ENCODE peak calls at places on chromosomes 11 and 22, in five cellular contexts. One of them, this sample, is unnamed.

GRCh38 chr11:118415739-118416068 is 14.3 kb downstream of the ATP5MG start:
- DNase-seq in HEK293T: peak; percentile 8
- DNase-seq in stimulated activated effector memory CD8-positive, alpha-beta T cell treated with anti-CD3 and anti-CD28 coated beads, Interleukin-12 subunit alpha, Interleukin-12 subunit beta, amount 100 ng/mL, for 72 hours: no peak
- DNase-seq in LoVo: peak; percentile 25
- DNase-seq in PC-3: peak; percentile 97
- DNase-seq in this sample: peak; percentile 85

GRCh38 chr22:41311487-41311886 is 10.2 kb downstream of the ZC3H7B start:
- DNase-seq in stimulated activated effector memory CD8-positive, alpha-beta T cell treated with anti-CD3 and anti-CD28 coated beads, Interleukin-12 subunit alpha, Interleukin-12 subunit beta, amount 100 ng/mL, for 72 hours: no peak
- DNase-seq in HEK293T: no peak
- DNase-seq in LoVo: no peak
- DNase-seq in PC-3: no peak
- DNase-seq in this sample: no peak

GRCh38 chr11:63769044-63769718 is 606 bp upstream of the ZFTA start:
- DNase-seq in PC-3: peak; percentile 46
- DNase-seq in HEK293T: peak; percentile 52
- DNase-seq in LoVo: peak; percentile 33
- DNase-seq in stimulated activated effector memory CD8-positive, alpha-beta T cell treated with anti-CD3 and anti-CD28 coated beads, Interleukin-12 subunit alpha, Interleukin-12 subunit beta, amount 100 ng/mL, for 72 hours: peak; percentile 34
- DNase-seq in this sample: no peak

GRCh38 chr22:29710922-29711593 is 8.7 kb upstream of the CABP7 start:
- DNase-seq in HEK293T: no peak
- DNase-seq in stimulated activated effector memory CD8-positive, alpha-beta T cell treated with anti-CD3 and anti-CD28 coated beads, Interleukin-12 subunit alpha, Interleukin-12 subunit beta, amount 100 ng/mL, for 72 hours: no peak
- DNase-seq in LoVo: no peak
- DNase-seq in PC-3: no peak
- DNase-seq in this sample: no peak

GRCh38 chr22:48866906-48867597 is 960.6 kb downstream of the BRD1 start:
- DNase-seq in LoVo: no peak
- DNase-seq in stimulated activated effector memory CD8-positive, alpha-beta T cell treated with anti-CD3 and anti-CD28 coated beads, Interleukin-12 subunit alpha, Interleukin-12 subunit beta, amount 100 ng/mL, for 72 hours: no peak
- DNase-seq in PC-3: no peak
- DNase-seq in HEK293T: no peak
- DNase-seq in this sample: no peak

GRCh38 chr11:84089072-84090057 is 803.2 kb upstream of the CCDC90B start:
- DNase-seq in HEK293T: no peak
- DNase-seq in PC-3: no peak
- DNase-seq in stimulated activated effector memory CD8-positive, alpha-beta T cell treated with anti-CD3 and anti-CD28 coated beads, Interleukin-12 subunit alpha, Interleukin-12 subunit beta, amount 100 ng/mL, for 72 hours: no peak
- DNase-seq in LoVo: no peak
- DNase-seq in this sample: no peak

GRCh38 chr11:106959800-106960199 is 58.5 kb downstream of the GUCY1A2 start:
- DNase-seq in stimulated activated effector memory CD8-positive, alpha-beta T cell treated with anti-CD3 and anti-CD28 coated beads, Interleukin-12 subunit alpha, Interleukin-12 subunit beta, amount 100 ng/mL, for 72 hours: no peak
- DNase-seq in PC-3: no peak
- DNase-seq in LoVo: no peak
- DNase-seq in HEK293T: no peak
- DNase-seq in this sample: no peak

GRCh38 chr11:1342946-1343345 is 33.5 kb upstream of the TOLLIP start:
- DNase-seq in PC-3: no peak
- DNase-seq in HEK293T: no peak
- DNase-seq in stimulated activated effector memory CD8-positive, alpha-beta T cell treated with anti-CD3 and anti-CD28 coated beads, Interleukin-12 subunit alpha, Interleukin-12 subunit beta, amount 100 ng/mL, for 72 hours: no peak
- DNase-seq in LoVo: no peak
- DNase-seq in this sample: no peak

GRCh38 chr11:72012897-72013721 is 14.4 kb downstream of the IL18BP start:
- DNase-seq in HEK293T: no peak
- DNase-seq in PC-3: peak; percentile 39
- DNase-seq in stimulated activated effector memory CD8-positive, alpha-beta T cell treated with anti-CD3 and anti-CD28 coated beads, Interleukin-12 subunit alpha, Interleukin-12 subunit beta, amount 100 ng/mL, for 72 hours: no peak
- DNase-seq in LoVo: no peak
- DNase-seq in this sample: peak; percentile 76

GRCh38 chr11:32418836-32419235 is 16.5 kb downstream of the WT1 start:
- DNase-seq in stimulated activated effector memory CD8-positive, alpha-beta T cell treated with anti-CD3 and anti-CD28 coated beads, Interleukin-12 subunit alpha, Interleukin-12 subunit beta, amount 100 ng/mL, for 72 hours: no peak
- DNase-seq in LoVo: no peak
- DNase-seq in PC-3: peak; percentile 4
- DNase-seq in HEK293T: no peak
- DNase-seq in this sample: no peak

GRCh38 chr11:68677432-68677831 is 6.9 kb upstream of the GAL start:
- DNase-seq in HEK293T: no peak
- DNase-seq in LoVo: peak; percentile 52
- DNase-seq in stimulated activated effector memory CD8-positive, alpha-beta T cell treated with anti-CD3 and anti-CD28 coated beads, Interleukin-12 subunit alpha, Interleukin-12 subunit beta, amount 100 ng/mL, for 72 hours: no peak
- DNase-seq in PC-3: peak; percentile 94
- DNase-seq in this sample: peak; percentile 75

GRCh38 chr11:28342704-28343103 is 234.5 kb downstream of the METTL15 start:
- DNase-seq in stimulated activated effector memory CD8-positive, alpha-beta T cell treated with anti-CD3 and anti-CD28 coated beads, Interleukin-12 subunit alpha, Interleukin-12 subunit beta, amount 100 ng/mL, for 72 hours: no peak
- DNase-seq in HEK293T: no peak
- DNase-seq in LoVo: peak; percentile 9
- DNase-seq in PC-3: no peak
- DNase-seq in this sample: no peak

GRCh38 chr11:61601512-61601911 is 20.6 kb upstream of the SYT7 start:
- DNase-seq in stimulated activated effector memory CD8-positive, alpha-beta T cell treated with anti-CD3 and anti-CD28 coated beads, Interleukin-12 subunit alpha, Interleukin-12 subunit beta, amount 100 ng/mL, for 72 hours: no peak
- DNase-seq in PC-3: peak; percentile 59
- DNase-seq in LoVo: no peak
- DNase-seq in HEK293T: no peak
- DNase-seq in this sample: no peak

GRCh38 chr22:42800731-42801536 is 56.1 kb downstream of the ARFGAP3 start:
- DNase-seq in PC-3: no peak
- DNase-seq in stimulated activated effector memory CD8-positive, alpha-beta T cell treated with anti-CD3 and anti-CD28 coated beads, Interleukin-12 subunit alpha, Interleukin-12 subunit beta, amount 100 ng/mL, for 72 hours: no peak
- DNase-seq in LoVo: no peak
- DNase-seq in HEK293T: no peak
- DNase-seq in this sample: no peak

GRCh38 chr22:34886812-34887211 is 179.1 kb upstream of the ISX start:
- DNase-seq in LoVo: no peak
- DNase-seq in stimulated activated effector memory CD8-positive, alpha-beta T cell treated with anti-CD3 and anti-CD28 coated beads, Interleukin-12 subunit alpha, Interleukin-12 subunit beta, amount 100 ng/mL, for 72 hours: no peak
- DNase-seq in HEK293T: no peak
- DNase-seq in PC-3: no peak
- DNase-seq in this sample: peak; percentile 78

GRCh38 chr11:111736191-111736590 is 30.0 kb downstream of the PPP2R1B start:
- DNase-seq in HEK293T: no peak
- DNase-seq in stimulated activated effector memory CD8-positive, alpha-beta T cell treated with anti-CD3 and anti-CD28 coated beads, Interleukin-12 subunit alpha, Interleukin-12 subunit beta, amount 100 ng/mL, for 72 hours: no peak
- DNase-seq in LoVo: no peak
- DNase-seq in PC-3: no peak
- DNase-seq in this sample: no peak

GRCh38 chr22:35915477-35916013 is 113.1 kb downstream of the RBFOX2 start:
- DNase-seq in PC-3: peak; percentile 53
- DNase-seq in HEK293T: no peak
- DNase-seq in LoVo: no peak
- DNase-seq in stimulated activated effector memory CD8-positive, alpha-beta T cell treated with anti-CD3 and anti-CD28 coated beads, Interleukin-12 subunit alpha, Interleukin-12 subunit beta, amount 100 ng/mL, for 72 hours: no peak
- DNase-seq in this sample: peak; percentile 80

GRCh38 chr11:112292785-112293407 is 32.2 kb upstream of the PLET1 start:
- DNase-seq in HEK293T: no peak
- DNase-seq in LoVo: peak; percentile 18
- DNase-seq in PC-3: peak; percentile 87
- DNase-seq in stimulated activated effector memory CD8-positive, alpha-beta T cell treated with anti-CD3 and anti-CD28 coated beads, Interleukin-12 subunit alpha, Interleukin-12 subunit beta, amount 100 ng/mL, for 72 hours: no peak
- DNase-seq in this sample: peak; percentile 80

GRCh38 chr11:92311616-92312449 is 87.2 kb downstream of the FAT3 start:
- DNase-seq in LoVo: no peak
- DNase-seq in stimulated activated effector memory CD8-positive, alpha-beta T cell treated with anti-CD3 and anti-CD28 coated beads, Interleukin-12 subunit alpha, Interleukin-12 subunit beta, amount 100 ng/mL, for 72 hours: no peak
- DNase-seq in HEK293T: no peak
- DNase-seq in PC-3: peak; percentile 31
- DNase-seq in this sample: no peak

GRCh38 chr11:36009469-36009868 is 65.6 kb downstream of the LDLRAD3 start:
- DNase-seq in HEK293T: no peak
- DNase-seq in LoVo: no peak
- DNase-seq in PC-3: peak; percentile 69
- DNase-seq in stimulated activated effector memory CD8-positive, alpha-beta T cell treated with anti-CD3 and anti-CD28 coated beads, Interleukin-12 subunit alpha, Interleukin-12 subunit beta, amount 100 ng/mL, for 72 hours: no peak
- DNase-seq in this sample: peak; percentile 51

GRCh38 chr11:123250811-123251655 is 56.0 kb upstream of the CLMP start:
- DNase-seq in HEK293T: no peak
- DNase-seq in stimulated activated effector memory CD8-positive, alpha-beta T cell treated with anti-CD3 and anti-CD28 coated beads, Interleukin-12 subunit alpha, Interleukin-12 subunit beta, amount 100 ng/mL, for 72 hours: no peak
- DNase-seq in LoVo: no peak
- DNase-seq in PC-3: no peak
- DNase-seq in this sample: no peak

GRCh38 chr11:66857234-66857926 is 516 bp downstream of the LRFN4 start:
- DNase-seq in HEK293T: no peak
- DNase-seq in LoVo: no peak
- DNase-seq in PC-3: no peak
- DNase-seq in stimulated activated effector memory CD8-positive, alpha-beta T cell treated with anti-CD3 and anti-CD28 coated beads, Interleukin-12 subunit alpha, Interleukin-12 subunit beta, amount 100 ng/mL, for 72 hours: no peak
- DNase-seq in this sample: peak; percentile 19

GRCh38 chr11:44747339-44747738 is 20.6 kb downstream of the TSPAN18 start:
- DNase-seq in LoVo: no peak
- DNase-seq in PC-3: no peak
- DNase-seq in HEK293T: no peak
- DNase-seq in stimulated activated effector memory CD8-positive, alpha-beta T cell treated with anti-CD3 and anti-CD28 coated beads, Interleukin-12 subunit alpha, Interleukin-12 subunit beta, amount 100 ng/mL, for 72 hours: no peak
- DNase-seq in this sample: no peak

GRCh38 chr11:65394125-65394536 is 7.7 kb downstream of the FRMD8 start:
- DNase-seq in stimulated activated effector memory CD8-positive, alpha-beta T cell treated with anti-CD3 and anti-CD28 coated beads, Interleukin-12 subunit alpha, Interleukin-12 subunit beta, amount 100 ng/mL, for 72 hours: no peak
- DNase-seq in HEK293T: no peak
- DNase-seq in LoVo: no peak
- DNase-seq in PC-3: no peak
- DNase-seq in this sample: no peak

GRCh38 chr11:114262681-114263509 is 33.3 kb upstream of the NNMT start:
- DNase-seq in HEK293T: peak; percentile 73
- DNase-seq in LoVo: peak; percentile 27
- DNase-seq in stimulated activated effector memory CD8-positive, alpha-beta T cell treated with anti-CD3 and anti-CD28 coated beads, Interleukin-12 subunit alpha, Interleukin-12 subunit beta, amount 100 ng/mL, for 72 hours: no peak
- DNase-seq in PC-3: peak; percentile 74
- DNase-seq in this sample: peak; percentile 33

GRCh38 chr11:47296045-47296444 is 26.1 kb downstream of the MADD start:
- DNase-seq in stimulated activated effector memory CD8-positive, alpha-beta T cell treated with anti-CD3 and anti-CD28 coated beads, Interleukin-12 subunit alpha, Interleukin-12 subunit beta, amount 100 ng/mL, for 72 hours: no peak
- DNase-seq in PC-3: no peak
- DNase-seq in HEK293T: no peak
- DNase-seq in LoVo: no peak
- DNase-seq in this sample: no peak

GRCh38 chr22:35749808-35750207 is 32.1 kb downstream of the APOL5 start:
- DNase-seq in LoVo: no peak
- DNase-seq in PC-3: no peak
- DNase-seq in stimulated activated effector memory CD8-positive, alpha-beta T cell treated with anti-CD3 and anti-CD28 coated beads, Interleukin-12 subunit alpha, Interleukin-12 subunit beta, amount 100 ng/mL, for 72 hours: no peak
- DNase-seq in HEK293T: no peak
- DNase-seq in this sample: no peak

This sample was measured in mammary epithelial cell.